ENCODE peak calls at places on chromosomes 11 and 22, in six cellular contexts. E is occipital lobe, M is T-cell, L is fibroblast of pulmonary artery, K is AG08396, V is GM12864. O is an unnamed sample.

GRCh38 chr11:127493330-127493729 is 492.8 kb upstream of the KIRREL3 start:
- DNase-seq in E (no peak), M (no peak), L (no peak), K (no peak), V (no peak), O (no peak)

GRCh38 chr11:9397746-9398680 is 13.6 kb downstream of the IPO7 start:
- DNase-seq in E (no peak), M (no peak), L (no peak), K (no peak), V (no peak), O (no peak)

GRCh38 chr11:2653930-2654739 is 45.7 kb downstream of the KCNQ1OT1 start:
- DNase-seq in E (no peak), M (no peak), L (no peak), K (peak), V (no peak), O (no peak)

GRCh38 chr11:46075168-46075567 is 46.1 kb downstream of the PHF21A start:
- DNase-seq in E (no peak), M (no peak), L (peak), K (peak), V (no peak), O (no peak)

GRCh38 chr22:21573750-21574494 is 6.4 kb downstream of the UBE2L3 start:
- DNase-seq in E (no peak), M (no peak), L (no peak), K (no peak), V (no peak), O (no peak)

GRCh38 chr11:10255388-10256125 is 38.5 kb downstream of the SBF2 start:
- DNase-seq in E (no peak), M (no peak), L (no peak), K (no peak), V (no peak), O (no peak)

GRCh38 chr11:118172356-118172755 is 4.1 kb downstream of the SCN2B start:
- DNase-seq in E (no peak), M (no peak), L (no peak), K (no peak), V (no peak), O (no peak)

GRCh38 chr22:39808087-39808486 is 85.5 kb downstream of the ENTHD1 start:
- DNase-seq in E (no peak), M (no peak), L (peak), K (peak), V (no peak), O (no peak)

GRCh38 chr11:47433991-47434786 is 8.0 kb upstream of the PSMC3 start:
- DNase-seq in E (no peak), M (no peak), L (peak), K (peak), V (no peak), O (no peak)